ENCODE peak calls at places on chromosomes 16 and 17, in nine cellular contexts. J, F, U, O, Y, V, A, C and S are unnamed samples.
A peak's percentile ranks its signal among the peaks of the same experiment; 100 is the strongest.

GRCh38 chr17:7108981-7109380 is 5.6 kb downstream of the ASGR2 start:
- DNase-seq in J (no peak), F (no peak), U (no peak), O (no peak), Y (no peak), V (no peak), A (no peak), C (no peak), S (no peak)

GRCh38 chr17:38893612-38894011 is 23.8 kb downstream of the LASP1 start:
- DNase-seq in J (no peak), F (no peak), U (no peak), O (no peak), Y (peak; percentile 47), V (peak; percentile 77), A (no peak), C (no peak), S (no peak)

GRCh38 chr17:82726427-82726826 is 9.0 kb upstream of the FN3K start:
- DNase-seq in J (no peak), F (no peak), U (no peak), O (no peak), Y (no peak), V (no peak), A (no peak), C (no peak), S (no peak)

GRCh38 chr17:69702078-69702477 is 287.6 kb downstream of the MAP2K6 start:
- DNase-seq in J (no peak), F (no peak), U (no peak), O (no peak), Y (no peak), V (no peak), A (no peak), C (no peak), S (no peak)

GRCh38 chr16:84044108-84044488 is 1.5 kb upstream of the SLC38A8 start:
- DNase-seq in J (no peak), F (no peak), U (no peak), O (no peak), Y (peak; percentile 68), V (no peak), A (peak; percentile 72), C (no peak), S (no peak)

GRCh38 chr17:77602883-77603640 is 355.4 kb upstream of the TNRC6C start:
- DNase-seq in J (no peak), F (peak; percentile 1), U (no peak), O (no peak), Y (peak; percentile 24), V (peak; percentile 39), A (no peak), C (no peak), S (no peak)

GRCh38 chr17:18925187-18925586 is 26.8 kb upstream of the SLC5A10 start:
- DNase-seq in J (no peak), F (no peak), U (no peak), O (no peak), Y (no peak), V (no peak), A (no peak), C (no peak), S (no peak)

GRCh38 chr17:55540414-55541091 is 29.3 kb upstream of the SMIM36 start:
- DNase-seq in J (no peak), F (no peak), U (peak; percentile 27), O (no peak), Y (no peak), V (no peak), A (no peak), C (no peak), S (no peak)

GRCh38 chr17:36503456-36504155 is 17.1 kb downstream of the ZNHIT3 start:
- DNase-seq in J (no peak), F (no peak), U (no peak), O (no peak), Y (no peak), V (peak; percentile 41), A (no peak), C (no peak), S (no peak)

GRCh38 chr16:56848955-56849689 is 15.9 kb upstream of the SLC12A3 start:
- DNase-seq in J (no peak), F (peak; percentile 23), U (no peak), O (no peak), Y (no peak), V (peak; percentile 49), A (no peak), C (no peak), S (no peak)

GRCh38 chr17:77701996-77702395 is 256.5 kb upstream of the TNRC6C start:
- DNase-seq in J (no peak), F (no peak), U (no peak), O (no peak), Y (peak; percentile 17), V (no peak), A (no peak), C (no peak), S (no peak)

GRCh38 chr16:19375561-19376158 is 42.0 kb upstream of the TMC5 start:
- DNase-seq in J (no peak), F (peak; percentile 56), U (peak; percentile 1), O (peak; percentile 58), Y (peak; percentile 30), V (no peak), A (peak; percentile 67), C (peak; percentile 70), S (peak; percentile 23)

GRCh38 chr17:7173687-7174602 is 5.2 kb downstream of the ASGR1 start:
- DNase-seq in J (no peak), F (no peak), U (no peak), O (peak; percentile 78), Y (peak; percentile 96), V (peak; percentile 92), A (peak; percentile 96), C (peak; percentile 49), S (peak; percentile 41)

GRCh38 chr16:4382795-4383357 is 11.2 kb downstream of the VASN start:
- DNase-seq in J (no peak), F (no peak), U (no peak), O (no peak), Y (no peak), V (no peak), A (peak; percentile 12), C (no peak), S (no peak)

GRCh38 chr17:74430706-74431567 is 951 bp upstream of the GPRC5C start:
- DNase-seq in J (no peak), F (no peak), U (no peak), O (peak; percentile 76), Y (peak; percentile 79), V (peak; percentile 96), A (peak; percentile 80), C (peak; percentile 71), S (peak; percentile 84)

GRCh38 chr17:74746376-74746775 is 2.1 kb upstream of the NHERF1 start:
- DNase-seq in J (no peak), F (no peak), U (no peak), O (no peak), Y (peak; percentile 29), V (no peak), A (no peak), C (no peak), S (no peak)

GRCh38 chr16:50744911-50745310 is 3.0 kb downstream of the CYLD start:
- DNase-seq in J (no peak), F (no peak), U (no peak), O (no peak), Y (no peak), V (no peak), A (no peak), C (no peak), S (no peak)

GRCh38 chr17:76354747-76355310 is 1.1 kb upstream of the PRPSAP1 start:
- DNase-seq in J (no peak), F (no peak), U (no peak), O (no peak), Y (no peak), V (no peak), A (peak; percentile 31), C (no peak), S (no peak)

GRCh38 chr17:49031965-49032928 is 35.1 kb downstream of the IGF2BP1 start:
- DNase-seq in J (no peak), F (no peak), U (no peak), O (peak; percentile 38), Y (peak; percentile 81), V (no peak), A (peak; percentile 93), C (peak; percentile 84), S (peak; percentile 39)

GRCh38 chr16:85946680-85947510 is 47.9 kb downstream of the IRF8 start:
- DNase-seq in J (no peak), F (no peak), U (no peak), O (peak; percentile 62), Y (no peak), V (no peak), A (no peak), C (no peak), S (no peak)

GRCh38 chr16:67146523-67147357 is 4.1 kb downstream of the B3GNT9 start:
- DNase-seq in J (no peak), F (no peak), U (no peak), O (no peak), Y (no peak), V (no peak), A (no peak), C (no peak), S (no peak)
- TF ChIP-seq CTCF in J (no peak), F (peak; percentile 39), U (no peak), O (no peak), Y (no peak), V (no peak), A (no peak), C (peak; percentile 19), S (no peak)

DNA sequence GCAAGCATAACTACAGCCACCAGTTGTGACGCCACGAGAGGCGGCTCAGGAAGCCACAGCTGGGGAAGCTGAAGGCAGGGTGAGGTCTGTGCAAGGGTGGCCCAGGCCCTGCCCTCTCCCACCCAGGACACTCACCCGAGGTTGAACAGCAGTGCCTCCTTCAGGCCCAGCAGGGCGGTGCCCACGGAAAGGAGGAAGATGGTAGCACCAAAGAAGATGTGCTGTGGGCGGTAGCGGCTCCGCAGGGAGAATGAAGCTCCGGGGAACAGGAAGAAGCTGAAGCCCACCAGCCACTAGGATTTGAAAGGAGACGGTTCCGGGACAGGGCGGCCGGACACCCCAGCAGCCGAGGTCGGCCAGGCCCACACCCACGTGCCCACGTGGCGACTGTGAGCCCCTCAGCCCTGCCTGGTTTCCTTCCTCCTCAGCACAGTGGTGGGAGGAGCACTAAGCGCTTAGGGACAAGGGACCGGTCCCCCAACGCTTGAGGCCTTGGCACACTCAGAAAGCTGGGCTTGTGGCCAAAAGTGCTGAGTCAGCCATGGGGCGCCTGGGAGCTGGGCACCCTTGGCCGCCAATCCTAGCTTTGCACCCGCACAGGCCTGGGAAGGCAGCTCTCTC is 11.0 kb downstream of the CYB561 start:
- DNase-seq in J (no peak), F (peak; percentile 71), U (no peak), O (no peak), Y (peak; percentile 71), V (peak; percentile 91), A (no peak), C (no peak), S (no peak)
- TF ChIP-seq CTCF in J (no peak), F (no peak), U (peak; percentile 14), O (peak; percentile 35), Y (peak; percentile 46), V (peak; percentile 23), A (peak; percentile 44), C (no peak), S (peak; percentile 9)

GRCh38 chr16:75580-76501 is 2.2 kb upstream of the MPG start:
- DNase-seq in J (peak; percentile 39), F (no peak), U (no peak), O (no peak), Y (peak; percentile 83), V (peak; percentile 87), A (peak; percentile 70), C (no peak), S (no peak)
- TF ChIP-seq CTCF in J (no peak), F (no peak), U (peak; percentile 61), O (no peak), Y (peak; percentile 34), V (peak; percentile 35), A (peak; percentile 37), C (no peak), S (peak; percentile 10)

DNA sequence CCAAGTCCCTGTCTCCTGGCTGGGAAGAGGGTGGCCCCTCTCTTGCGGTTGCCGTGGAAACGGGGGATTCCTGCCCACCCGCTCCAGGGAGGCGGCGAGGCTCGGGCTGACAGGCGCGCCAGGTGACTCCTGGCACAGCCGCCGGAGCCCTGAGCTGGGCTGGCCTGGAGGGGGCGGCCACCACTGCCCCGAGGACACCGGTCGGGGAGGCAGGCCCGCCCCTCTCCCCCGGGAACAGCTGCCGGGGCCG is 71.3 kb downstream of the ABR start:
- DNase-seq in J (no peak), F (no peak), U (no peak), O (peak; percentile 54), Y (no peak), V (no peak), A (peak; percentile 59), C (no peak), S (no peak)
- TF ChIP-seq CTCF in J (no peak), F (no peak), U (no peak), O (no peak), Y (no peak), V (peak; percentile 6), A (no peak), C (no peak), S (no peak)